ENCODE peak calls at places on chromosomes 6 and 20, in nine cellular contexts. Q is PC-9, Z is adrenal gland, B is epithelial cell of esophagus, I is left lung, K is esophagus squamous epithelium, W is neural progenitor cell, Y is kidney, H is ovary. L is an unnamed sample.

GRCh38 chr20:44650777-44651493 is 564 bp downstream of the ADA start:
- DNase-seq in Q (no peak), Z (no peak), B (peak), I (no peak), K (no peak), W (no peak), Y (peak), H (peak), L (peak)

GRCh38 chr6:42604150-42604549 is 40.3 kb downstream of the UBR2 start:
- DNase-seq in Q (no peak), Z (no peak), B (no peak), I (no peak), K (no peak), W (no peak), Y (no peak), H (no peak), L (no peak)

GRCh38 chr6:19297880-19298279 is 539.3 kb upstream of the ID4 start:
- DNase-seq in Q (no peak), Z (no peak), B (peak), I (no peak), K (no peak), W (no peak), Y (no peak), H (no peak), L (peak)

GRCh38 chr6:131694832-131695426 is 6.3 kb downstream of the OR2A4 start:
- DNase-seq in Q (peak), Z (peak), B (peak), I (no peak), K (no peak), W (peak), Y (no peak), H (peak), L (peak)

GRCh38 chr6:106639812-106640211 is 10.4 kb downstream of the QRSL1 start:
- DNase-seq in Q (no peak), Z (no peak), B (no peak), I (no peak), K (no peak), W (no peak), Y (no peak), H (no peak), L (no peak)

GRCh38 chr6:156060013-156060412 is 604.4 kb upstream of the NOX3 start:
- DNase-seq in Q (no peak), Z (no peak), B (no peak), I (no peak), K (no peak), W (no peak), Y (no peak), H (no peak), L (no peak)

GRCh38 chr6:163790296-163790840 is 375.9 kb downstream of the QKI start:
- DNase-seq in Q (no peak), Z (no peak), B (peak), I (no peak), K (no peak), W (no peak), Y (no peak), H (no peak), L (peak)

GRCh38 chr6:117344444-117345291 is 79.3 kb downstream of the VGLL2 start:
- DNase-seq in Q (no peak), Z (no peak), B (no peak), I (no peak), K (no peak), W (no peak), Y (no peak), H (no peak), L (no peak)

GRCh38 chr6:89145461-89145961 is 344 bp upstream of the PM20D2 start:
- DNase-seq in Q (no peak), Z (no peak), B (peak), I (no peak), K (no peak), W (peak), Y (no peak), H (no peak), L (no peak)

GRCh38 chr6:24574809-24575208 is 71.2 kb downstream of the KIAA0319 start:
- DNase-seq in Q (no peak), Z (no peak), B (peak), I (peak), K (no peak), W (no peak), Y (no peak), H (no peak), L (peak)

GRCh38 chr20:50314326-50314725 is 123.7 kb downstream of the CEBPB start:
- DNase-seq in Q (no peak), Z (no peak), B (no peak), I (no peak), K (no peak), W (no peak), Y (no peak), H (peak), L (no peak)

DNA sequence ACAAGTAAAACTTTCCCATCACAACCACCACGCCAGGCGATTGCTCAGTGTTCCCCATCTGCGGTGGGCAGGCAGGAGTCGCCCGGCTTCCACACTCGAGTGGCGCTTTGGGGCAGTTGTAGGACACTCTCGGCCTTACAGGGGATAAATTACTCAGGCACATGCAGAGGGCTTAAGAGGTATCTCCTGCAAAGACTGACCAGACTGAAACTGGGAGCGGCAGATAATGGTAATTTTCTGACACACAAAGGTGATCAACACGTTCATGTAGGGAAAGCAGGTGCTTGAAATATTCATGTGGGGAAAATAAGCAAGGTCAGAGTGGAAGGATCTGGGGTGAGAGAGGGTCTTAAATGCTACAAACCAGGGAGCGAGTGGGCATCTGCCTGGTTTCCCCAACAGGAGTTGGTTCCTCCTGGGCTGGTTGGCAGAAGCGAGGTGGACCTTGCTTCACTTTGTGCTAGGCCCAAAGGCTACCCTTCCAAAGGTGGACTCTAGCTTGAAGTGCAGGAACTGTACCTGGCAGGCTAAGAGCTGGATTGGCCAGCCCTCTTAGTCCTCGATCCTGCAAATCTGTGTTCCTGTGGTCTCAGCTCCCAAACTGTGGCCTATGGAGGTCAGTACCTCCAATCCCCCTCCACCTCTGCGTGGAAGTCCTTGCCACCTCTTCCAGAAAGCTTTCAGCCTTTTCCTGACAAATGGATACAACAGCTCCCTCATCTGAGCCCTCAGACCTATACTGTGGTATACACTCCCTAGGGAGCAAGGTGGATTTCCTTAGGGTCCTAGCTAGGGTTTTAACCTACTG is 16.7 kb downstream of the PLAGL2 start:
- DNase-seq in Q (no peak), Z (no peak), B (no peak), I (no peak), K (no peak), W (peak), Y (no peak), H (no peak), L (peak)
- H3K4me3 ChIP-seq in Q (no peak), Z (no peak), B (no peak), I (peak), K (peak), W (peak), Y (peak), H (peak), L (peak)

GRCh38 chr6:144550392-144550791 is 265.3 kb downstream of the UTRN start:
- DNase-seq in Q (no peak), Z (no peak), B (no peak), I (no peak), K (no peak), W (no peak), Y (no peak), H (no peak), L (no peak)

GRCh38 chr6:144551339-144551738 is 266.2 kb downstream of the UTRN start:
- DNase-seq in Q (no peak), Z (no peak), B (no peak), I (no peak), K (no peak), W (no peak), Y (no peak), H (no peak), L (no peak)

GRCh38 chr6:144559865-144560603 is 274.9 kb downstream of the UTRN start:
- DNase-seq in Q (peak), Z (peak), B (no peak), I (no peak), K (no peak), W (no peak), Y (no peak), H (no peak), L (no peak)

DNA sequence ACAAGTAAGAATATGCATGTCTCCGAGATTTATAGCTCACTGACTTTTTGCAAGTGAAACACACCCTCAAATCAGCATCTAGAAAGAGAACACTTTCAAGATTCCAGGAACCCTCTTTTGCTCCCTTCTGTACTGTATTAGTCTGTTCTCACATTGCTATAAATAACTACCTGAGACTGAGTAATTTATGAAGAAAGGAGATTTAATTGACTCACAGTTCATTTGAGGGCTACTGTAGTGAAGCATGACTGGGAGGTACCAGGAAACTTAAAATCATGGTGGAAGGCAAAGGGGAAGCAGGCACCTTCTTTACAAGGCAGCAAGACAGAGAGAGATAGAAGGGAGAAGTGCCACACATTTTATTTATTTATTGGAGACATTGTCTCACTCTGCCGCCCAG is 269.9 kb downstream of the UTRN start:
- DNase-seq in Q (no peak), Z (no peak), B (peak), I (no peak), K (no peak), W (no peak), Y (no peak), H (no peak), L (no peak)
- H3K4me3 ChIP-seq in Q (no peak), Z (no peak), B (no peak), I (no peak), K (no peak), W (no peak), Y (no peak), H (no peak), L (no peak)

GRCh38 chr20:14142171-14142570 is 146.9 kb downstream of the MACROD2 start:
- DNase-seq in Q (peak), Z (peak), B (peak), I (peak), K (no peak), W (peak), Y (no peak), H (peak), L (peak)
- H3K4me3 ChIP-seq in Q (no peak), Z (no peak), B (no peak), I (no peak), K (no peak), W (no peak), Y (no peak), H (no peak), L (no peak)

DNA sequence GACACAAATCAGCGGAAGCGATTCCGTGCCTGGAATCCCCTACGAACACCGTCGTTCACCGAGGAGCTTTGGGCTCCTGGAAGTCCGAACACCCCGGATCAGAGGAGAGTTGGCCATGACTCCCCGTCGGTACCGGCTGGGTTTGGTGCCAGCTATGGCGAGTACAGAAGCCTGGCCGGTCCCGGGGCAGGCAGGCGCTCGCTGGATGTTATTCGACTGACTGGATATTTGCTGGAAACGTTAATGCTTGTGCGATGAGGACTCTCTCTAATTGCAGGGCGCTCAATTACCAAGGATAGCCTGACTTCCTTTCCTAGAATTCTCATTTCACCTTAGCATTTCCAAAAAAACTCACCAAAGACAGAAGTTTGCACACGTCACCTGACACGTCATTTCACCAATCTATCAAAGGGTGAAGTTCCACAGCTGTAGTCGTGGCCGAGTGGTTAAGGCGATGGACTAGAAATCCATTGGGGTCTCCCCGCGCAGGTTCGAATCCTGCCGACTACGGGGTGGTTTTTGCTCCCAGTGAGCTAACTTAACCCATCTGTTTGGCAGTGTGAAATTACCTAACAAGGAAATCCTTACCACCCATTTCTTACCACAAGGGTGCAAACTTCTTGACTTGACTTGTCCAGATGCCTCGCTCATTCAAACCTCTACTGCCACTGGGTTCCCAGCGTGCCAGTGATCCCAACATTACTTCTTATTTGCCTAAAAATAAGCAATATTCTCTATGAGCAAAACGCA is 22.7 kb upstream of the ZNF184 start:
- DNase-seq in Q (peak), Z (peak), B (peak), I (peak), K (no peak), W (peak), Y (no peak), H (peak), L (peak)
- H3K4me3 ChIP-seq in Q (peak), Z (no peak), B (peak), I (peak), K (peak), W (peak), Y (peak), H (peak), L (peak)

DNA sequence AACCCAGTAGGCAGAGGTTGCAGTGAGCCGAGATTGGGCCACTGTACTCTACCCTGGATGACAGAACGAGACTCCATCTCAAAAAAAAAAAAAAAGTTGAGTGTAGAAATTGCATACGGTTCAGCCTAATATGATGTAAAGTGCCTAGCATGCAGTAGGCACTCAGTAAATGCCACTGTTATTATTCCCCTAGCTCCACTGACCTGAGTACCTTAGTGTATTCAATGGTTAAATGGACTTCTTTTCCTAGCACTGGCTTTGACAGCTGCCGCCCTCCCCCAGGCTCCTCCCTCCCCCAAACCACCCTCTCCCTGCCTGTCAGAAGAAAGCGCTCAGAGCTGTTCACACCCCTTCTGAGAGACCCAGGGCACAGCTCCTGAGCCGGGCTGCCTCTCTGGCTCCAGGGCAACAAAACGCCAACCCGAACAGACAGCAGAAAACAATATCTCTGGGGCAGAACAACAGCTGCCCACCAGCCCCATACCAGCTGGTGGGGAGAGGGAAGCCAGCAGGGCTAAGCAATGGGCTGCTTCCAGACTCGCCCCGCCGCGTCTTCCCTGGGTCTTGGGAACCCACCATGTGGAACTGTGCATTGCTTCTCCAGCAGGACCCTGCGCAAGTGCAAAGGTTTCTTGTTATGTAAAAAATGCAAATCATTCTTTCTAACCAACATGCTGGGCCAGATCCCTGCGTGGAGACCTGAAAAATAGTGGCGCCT is 4.5 kb downstream of the CPNE5 start:
- DNase-seq in Q (no peak), Z (no peak), B (no peak), I (no peak), K (no peak), W (peak), Y (no peak), H (no peak), L (peak)
- H3K4me3 ChIP-seq in Q (no peak), Z (no peak), B (no peak), I (no peak), K (no peak), W (no peak), Y (peak), H (no peak), L (no peak)

GRCh38 chr6:28542440-28543293 is 17.0 kb downstream of the GPX5 start:
- DNase-seq in Q (peak), Z (peak), B (peak), I (peak), K (no peak), W (peak), Y (no peak), H (peak), L (peak)

GRCh38 chr6:28545955-28546354 is 20.3 kb downstream of the GPX5 start:
- DNase-seq in Q (no peak), Z (no peak), B (no peak), I (no peak), K (no peak), W (no peak), Y (no peak), H (no peak), L (no peak)

GRCh38 chr6:28544211-28544610 is 18.5 kb downstream of the GPX5 start:
- DNase-seq in Q (peak), Z (no peak), B (no peak), I (no peak), K (no peak), W (peak), Y (no peak), H (no peak), L (no peak)

GRCh38 chr6:28543671-28544131 is 18.0 kb downstream of the GPX5 start:
- DNase-seq in Q (no peak), Z (no peak), B (peak), I (no peak), K (no peak), W (peak), Y (no peak), H (peak), L (peak)

GRCh38 chr6:28541996-28542395 is 16.3 kb downstream of the GPX5 start:
- DNase-seq in Q (no peak), Z (no peak), B (no peak), I (no peak), K (no peak), W (no peak), Y (no peak), H (no peak), L (no peak)
- H3K4me3 ChIP-seq in Q (peak), Z (no peak), B (peak), I (no peak), K (no peak), W (peak), Y (no peak), H (no peak), L (no peak)

DNA sequence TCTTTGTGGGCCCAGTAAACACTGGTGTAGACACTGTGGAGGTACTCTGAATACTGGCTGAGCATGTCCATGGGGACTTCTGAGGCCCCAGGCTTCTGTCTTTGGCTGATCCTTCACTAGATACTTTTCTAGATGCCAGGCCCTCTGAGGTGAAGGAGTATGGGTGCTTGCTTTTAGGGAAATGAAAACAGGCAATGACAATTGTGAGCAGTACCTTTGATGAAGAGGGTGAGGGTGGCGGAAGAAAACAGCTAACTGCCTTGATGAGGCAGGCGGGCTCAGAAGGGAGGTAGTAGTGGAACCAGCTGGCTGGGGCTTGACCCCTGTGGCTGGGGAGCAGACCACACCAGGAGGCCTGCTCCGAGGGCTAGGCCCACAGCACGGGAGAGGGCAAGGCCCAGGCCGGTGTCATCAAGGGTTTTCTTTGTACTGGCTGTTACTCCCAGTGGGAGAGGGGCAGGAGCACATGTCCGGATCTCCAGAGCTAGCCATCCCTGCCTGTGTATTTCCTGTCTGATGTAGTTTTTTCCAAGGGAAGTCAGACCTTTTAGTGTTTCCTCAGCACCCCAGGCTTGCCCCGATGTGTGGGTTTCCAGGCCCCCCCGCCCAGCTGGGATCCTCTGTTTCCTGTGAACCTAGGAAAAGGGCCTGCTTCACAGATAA is 3.9 kb downstream of the PLCG1 start:
- DNase-seq in Q (no peak), Z (peak), B (no peak), I (peak), K (no peak), W (no peak), Y (no peak), H (no peak), L (peak)
- H3K4me3 ChIP-seq in Q (no peak), Z (no peak), B (no peak), I (no peak), K (peak), W (no peak), Y (no peak), H (no peak), L (no peak)

DNA sequence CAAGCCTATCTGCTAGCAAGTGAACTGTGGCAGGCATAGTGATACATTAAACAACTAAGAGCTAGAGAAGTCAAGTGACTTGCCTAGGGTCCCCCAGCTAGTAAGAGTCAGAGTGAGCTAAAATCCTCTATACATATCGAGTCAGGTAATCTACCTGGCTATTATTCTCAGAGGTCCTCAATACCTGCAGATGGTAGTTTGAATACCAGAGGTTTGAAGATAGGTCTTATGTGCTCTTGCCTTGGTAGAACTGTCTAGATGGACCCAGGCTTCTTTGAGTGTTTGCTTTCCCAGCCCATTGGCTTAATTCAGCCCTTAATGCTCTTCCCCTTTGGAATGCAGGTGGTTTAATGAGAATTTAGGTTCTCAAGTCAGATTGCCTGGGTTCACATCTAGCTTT is 1.1 kb downstream of the ERGIC3 start:
- DNase-seq in Q (no peak), Z (no peak), B (no peak), I (no peak), K (no peak), W (no peak), Y (no peak), H (no peak), L (no peak)
- H3K4me3 ChIP-seq in Q (peak), Z (no peak), B (peak), I (no peak), K (no peak), W (peak), Y (peak), H (no peak), L (no peak)